ENCODE peak calls at places on chromosomes 16 and 17, in four cellular contexts. F is CD4-positive, alpha-beta T cell; C is germinal center; B is CD4-positive, CD25-positive, alpha-beta regulatory T cell. T is an unnamed sample.

GRCh38 chr17:49592263-49592662 is 16.6 kb downstream of the NXPH3 start:
- DNase-seq in F (no peak), C (no peak), B (no peak), T (no peak)

GRCh38 chr16:76193851-76194620 is 83.2 kb upstream of the CNTNAP4 start:
- DNase-seq in F (no peak), C (no peak), B (no peak), T (no peak)

GRCh38 chr17:66518677-66519076 is 216.3 kb downstream of the PRKCA start:
- DNase-seq in F (no peak), C (no peak), B (no peak), T (no peak)

GRCh38 chr17:33664116-33664840 is 371.2 kb upstream of the ASIC2 start:
- DNase-seq in F (no peak), C (no peak), B (no peak), T (no peak)

GRCh38 chr17:47231866-47232265 is 21.8 kb upstream of the ITGB3 start:
- DNase-seq in F (no peak), C (no peak), B (no peak), T (no peak)

GRCh38 chr17:43220511-43221125 is 7.8 kb downstream of the CCDC200 start:
- DNase-seq in F (no peak), C (no peak), B (no peak), T (no peak)

GRCh38 chr16:55552621-55553020 is 13.9 kb upstream of the CAPNS2 start:
- DNase-seq in F (no peak), C (no peak), B (no peak), T (no peak)

GRCh38 chr17:27463235-27463677 is 7.0 kb downstream of the KSR1 start:
- DNase-seq in F (no peak), C (no peak), B (no peak), T (no peak)

GRCh38 chr17:73261952-73262675 is 434 bp upstream of the CPSF4L start:
- DNase-seq in F (no peak), C (no peak), B (no peak), T (no peak)

GRCh38 chr17:80397686-80398085 is 17.3 kb upstream of the ENDOV start:
- DNase-seq in F (no peak), C (no peak), B (no peak), T (no peak)

GRCh38 chr16:81551141-81551808 is 106.7 kb downstream of the CMIP start:
- DNase-seq in F (no peak), C (no peak), B (no peak), T (no peak)

GRCh38 chr17:27549251-27549919 is 81.6 kb upstream of the LGALS9 start:
- DNase-seq in F (no peak), C (no peak), B (no peak), T (no peak)

GRCh38 chr17:5049314-5049819 is 14.1 kb upstream of the SLC52A1 start:
- DNase-seq in F (peak), C (no peak), B (peak), T (no peak)

GRCh38 chr17:41893384-41893783 is 25.4 kb downstream of the ACLY start:
- DNase-seq in F (no peak), C (no peak), B (no peak), T (no peak)

GRCh38 chr16:63458842-63459241 is 1422.6 kb upstream of the CDH8 start:
- DNase-seq in F (no peak), C (no peak), B (no peak), T (no peak)

GRCh38 chr16:69013991-69014390 is 91.5 kb upstream of the HAS3 start:
- DNase-seq in F (no peak), C (no peak), B (no peak), T (no peak)

GRCh38 chr17:5557990-5558389 is 26.3 kb downstream of the NLRP1 start:
- DNase-seq in F (no peak), C (no peak), B (no peak), T (no peak)

GRCh38 chr16:66741971-66742396 is 9.4 kb downstream of the DYNC1LI2 start:
- DNase-seq in F (no peak), C (no peak), B (no peak), T (no peak)

GRCh38 chr17:45311406-45311761 is 5.4 kb downstream of the MAP3K14 start:
- DNase-seq in F (no peak), C (no peak), B (no peak), T (no peak)

GRCh38 chr16:23302045-23302956 is at the start of gene SCNN1B:
- DNase-seq in F (no peak), C (peak), B (no peak), T (no peak)

GRCh38 chr17:10772425-10773380 is 31.2 kb downstream of the TMEM238L start:
- DNase-seq in F (peak), C (peak), B (peak), T (no peak)

GRCh38 chr17:57420674-57421392 is 164.5 kb downstream of the MSI2 start:
- DNase-seq in F (no peak), C (no peak), B (no peak), T (no peak)

GRCh38 chr17:73956595-73957465 is 246.6 kb upstream of the RPL38 start:
- DNase-seq in F (peak), C (peak), B (peak), T (peak)

GRCh38 chr17:48594412-48595106 is 980 bp upstream of the HOXB5 start:
- DNase-seq in F (no peak), C (no peak), B (no peak), T (no peak)

GRCh38 chr17:56392274-56392673 is 201.2 kb upstream of the NOG start:
- DNase-seq in F (no peak), C (no peak), B (no peak), T (no peak)

GRCh38 chr17:50165867-50166517 is at the start of gene SGCA:
- DNase-seq in F (no peak), C (no peak), B (no peak), T (no peak)

GRCh38 chr16:15650698-15651161 is 685 bp downstream of the NDE1 start:
- DNase-seq in F (no peak), C (peak), B (peak), T (peak)

GRCh38 chr16:79874391-79874790 is 273.9 kb upstream of the MAF start:
- DNase-seq in F (no peak), C (no peak), B (no peak), T (no peak)

GRCh38 chr17:76562734-76563148 is 22.9 kb downstream of the PRCD start:
- DNase-seq in F (no peak), C (no peak), B (no peak), T (no peak)

GRCh38 chr16:82150569-82150968 is 19.5 kb downstream of the MPHOSPH6 start:
- DNase-seq in F (no peak), C (no peak), B (no peak), T (no peak)

GRCh38 chr16:73285336-73285735 is 237.4 kb upstream of the ZFHX3 start:
- DNase-seq in F (no peak), C (no peak), B (no peak), T (no peak)